ENCODE peak calls at places on chromosomes 3 and 15, in six cellular contexts. One of them, this sample, is unnamed.

GRCh38 chr15:71743861-71744382 is 66.4 kb upstream of the NR2E3 start:
- DNase-seq in adrenal gland: peak; percentile 67
- DNase-seq in GM06990: no peak
- DNase-seq in NB4: peak; percentile 45
- DNase-seq in A549: peak; percentile 73
- DNase-seq in cardiac muscle cell: peak; percentile 70
- DNase-seq in this sample: no peak

GRCh38 chr3:184353546-184353941 is 7.9 kb downstream of the CLCN2 start:
- DNase-seq in adrenal gland: no peak
- DNase-seq in GM06990: no peak
- DNase-seq in NB4: no peak
- DNase-seq in A549: no peak
- DNase-seq in cardiac muscle cell: no peak
- DNase-seq in this sample: no peak

GRCh38 chr3:150081084-150081483 is 110.4 kb upstream of the PFN2 start:
- DNase-seq in adrenal gland: no peak
- DNase-seq in GM06990: no peak
- DNase-seq in NB4: no peak
- DNase-seq in A549: no peak
- DNase-seq in cardiac muscle cell: no peak
- DNase-seq in this sample: no peak

GRCh38 chr3:131221731-131222130 is 159.8 kb upstream of the NUDT16 start:
- DNase-seq in adrenal gland: no peak
- DNase-seq in GM06990: no peak
- DNase-seq in NB4: no peak
- DNase-seq in A549: peak; percentile 3
- DNase-seq in cardiac muscle cell: no peak
- DNase-seq in this sample: no peak

GRCh38 chr3:46091971-46092703 is 64.9 kb upstream of the XCR1 start:
- DNase-seq in adrenal gland: no peak
- DNase-seq in GM06990: no peak
- DNase-seq in NB4: peak; percentile 86
- DNase-seq in A549: no peak
- DNase-seq in cardiac muscle cell: no peak
- DNase-seq in this sample: no peak

GRCh38 chr3:38461086-38461390 is 7.3 kb downstream of the ACVR2B start:
- DNase-seq in adrenal gland: no peak
- DNase-seq in GM06990: no peak
- DNase-seq in NB4: no peak
- DNase-seq in A549: no peak
- DNase-seq in cardiac muscle cell: no peak
- DNase-seq in this sample: no peak

GRCh38 chr15:80780416-80781221 is 1.4 kb downstream of the CEMIP start:
- DNase-seq in adrenal gland: peak; percentile 34
- DNase-seq in GM06990: no peak
- DNase-seq in NB4: no peak
- DNase-seq in A549: peak; percentile 41
- DNase-seq in cardiac muscle cell: peak; percentile 89
- DNase-seq in this sample: no peak

GRCh38 chr3:12139111-12139511 is 19.6 kb downstream of the TIMP4 start:
- DNase-seq in adrenal gland: peak; percentile 18
- DNase-seq in GM06990: no peak
- DNase-seq in NB4: peak; percentile 78
- DNase-seq in A549: peak; percentile 68
- DNase-seq in cardiac muscle cell: peak; percentile 59
- DNase-seq in this sample: no peak

GRCh38 chr3:10594915-10595314 is 89.5 kb upstream of the ATP2B2 start:
- DNase-seq in adrenal gland: peak; percentile 74
- DNase-seq in GM06990: no peak
- DNase-seq in NB4: peak; percentile 87
- DNase-seq in A549: peak; percentile 56
- DNase-seq in cardiac muscle cell: peak; percentile 96
- DNase-seq in this sample: no peak

GRCh38 chr3:64359735-64360134 is 134.5 kb upstream of the PRICKLE2 start:
- DNase-seq in adrenal gland: no peak
- DNase-seq in GM06990: no peak
- DNase-seq in NB4: no peak
- DNase-seq in A549: no peak
- DNase-seq in cardiac muscle cell: no peak
- DNase-seq in this sample: no peak

GRCh38 chr3:99741588-99741987 is 76.1 kb upstream of the CMSS1 start:
- DNase-seq in adrenal gland: no peak
- DNase-seq in GM06990: no peak
- DNase-seq in NB4: no peak
- DNase-seq in A549: no peak
- DNase-seq in cardiac muscle cell: no peak
- DNase-seq in this sample: no peak

GRCh38 chr15:88542342-88542733 is 4.1 kb downstream of the DET1 start:
- DNase-seq in adrenal gland: no peak
- DNase-seq in GM06990: no peak
- DNase-seq in NB4: no peak
- DNase-seq in A549: no peak
- DNase-seq in cardiac muscle cell: peak; percentile 72
- DNase-seq in this sample: no peak

GRCh38 chr3:156246939-156247725 is 126.8 kb downstream of the KCNAB1 start:
- DNase-seq in adrenal gland: no peak
- DNase-seq in GM06990: no peak
- DNase-seq in NB4: no peak
- DNase-seq in A549: no peak
- DNase-seq in cardiac muscle cell: no peak
- DNase-seq in this sample: no peak

GRCh38 chr3:49673131-49673714 is 928 bp upstream of the APEH start:
- DNase-seq in adrenal gland: no peak
- DNase-seq in GM06990: no peak
- DNase-seq in NB4: peak; percentile 67
- DNase-seq in A549: peak; percentile 43
- DNase-seq in cardiac muscle cell: peak; percentile 7
- DNase-seq in this sample: no peak

GRCh38 chr3:47533481-47533880 is 20.0 kb upstream of the ELP6 start:
- DNase-seq in adrenal gland: no peak
- DNase-seq in GM06990: no peak
- DNase-seq in NB4: no peak
- DNase-seq in A549: no peak
- DNase-seq in cardiac muscle cell: no peak
- DNase-seq in this sample: no peak

GRCh38 chr15:60809375-60809774 is 330.4 kb upstream of the ICE2 start:
- DNase-seq in adrenal gland: no peak
- DNase-seq in GM06990: no peak
- DNase-seq in NB4: no peak
- DNase-seq in A549: no peak
- DNase-seq in cardiac muscle cell: no peak
- DNase-seq in this sample: no peak

GRCh38 chr15:59553879-59554735 is 57.5 kb upstream of the GCNT3 start:
- DNase-seq in adrenal gland: no peak
- DNase-seq in GM06990: no peak
- DNase-seq in NB4: no peak
- DNase-seq in A549: peak; percentile 94
- DNase-seq in cardiac muscle cell: no peak
- DNase-seq in this sample: no peak

GRCh38 chr3:13214847-13215472 is 141.7 kb upstream of the IQSEC1 start:
- DNase-seq in adrenal gland: no peak
- DNase-seq in GM06990: no peak
- DNase-seq in NB4: no peak
- DNase-seq in A549: no peak
- DNase-seq in cardiac muscle cell: no peak
- DNase-seq in this sample: no peak

GRCh38 chr3:116267139-116267538 is 178.1 kb downstream of the LSAMP start:
- DNase-seq in adrenal gland: no peak
- DNase-seq in GM06990: no peak
- DNase-seq in NB4: no peak
- DNase-seq in A549: no peak
- DNase-seq in cardiac muscle cell: no peak
- DNase-seq in this sample: no peak

GRCh38 chr3:181711325-181712135 is at the start of gene SOX2:
- DNase-seq in adrenal gland: peak; percentile 49
- DNase-seq in GM06990: peak; percentile 88
- DNase-seq in NB4: peak; percentile 19
- DNase-seq in A549: peak; percentile 91
- DNase-seq in cardiac muscle cell: peak; percentile 86
- DNase-seq in this sample: no peak

GRCh38 chr3:60972599-60972998 is 278.7 kb downstream of the FHIT start:
- DNase-seq in adrenal gland: no peak
- DNase-seq in GM06990: no peak
- DNase-seq in NB4: no peak
- DNase-seq in A549: no peak
- DNase-seq in cardiac muscle cell: no peak
- DNase-seq in this sample: no peak

GRCh38 chr15:84937144-84937543 is 44.5 kb upstream of the PDE8A start:
- DNase-seq in adrenal gland: no peak
- DNase-seq in GM06990: no peak
- DNase-seq in NB4: peak; percentile 52
- DNase-seq in A549: no peak
- DNase-seq in cardiac muscle cell: no peak
- DNase-seq in this sample: no peak

GRCh38 chr3:176896640-176897039 is 300.6 kb downstream of the TBL1XR1 start:
- DNase-seq in adrenal gland: no peak
- DNase-seq in GM06990: no peak
- DNase-seq in NB4: no peak
- DNase-seq in A549: no peak
- DNase-seq in cardiac muscle cell: peak; percentile 31
- DNase-seq in this sample: no peak

GRCh38 chr3:11538581-11538980 is 105.1 kb downstream of the VGLL4 start:
- DNase-seq in adrenal gland: no peak
- DNase-seq in GM06990: no peak
- DNase-seq in NB4: no peak
- DNase-seq in A549: no peak
- DNase-seq in cardiac muscle cell: no peak
- DNase-seq in this sample: no peak

GRCh38 chr15:84079885-84080777 is 155.4 kb upstream of the GOLGA6L4 start:
- DNase-seq in adrenal gland: peak; percentile 2
- DNase-seq in GM06990: peak; percentile 63
- DNase-seq in NB4: no peak
- DNase-seq in A549: peak; percentile 13
- DNase-seq in cardiac muscle cell: peak; percentile 70
- DNase-seq in this sample: no peak

GRCh38 chr15:36791849-36792618 is 212.6 kb downstream of the CDIN1 start:
- DNase-seq in adrenal gland: no peak
- DNase-seq in GM06990: no peak
- DNase-seq in NB4: no peak
- DNase-seq in A549: no peak
- DNase-seq in cardiac muscle cell: peak; percentile 77
- DNase-seq in this sample: no peak

GRCh38 chr15:99414755-99415731 is 150.7 kb upstream of the MEF2A start:
- DNase-seq in adrenal gland: no peak
- DNase-seq in GM06990: no peak
- DNase-seq in NB4: no peak
- DNase-seq in A549: no peak
- DNase-seq in cardiac muscle cell: no peak
- DNase-seq in this sample: no peak

GRCh38 chr3:118734664-118735063 is 300.0 kb downstream of the IGSF11 start:
- DNase-seq in adrenal gland: no peak
- DNase-seq in GM06990: no peak
- DNase-seq in NB4: no peak
- DNase-seq in A549: no peak
- DNase-seq in cardiac muscle cell: no peak
- DNase-seq in this sample: no peak

GRCh38 chr3:143648708-143649107 is 199.6 kb downstream of the SLC9A9 start:
- DNase-seq in adrenal gland: no peak
- DNase-seq in GM06990: no peak
- DNase-seq in NB4: peak; percentile 14
- DNase-seq in A549: peak; percentile 29
- DNase-seq in cardiac muscle cell: peak; percentile 3
- DNase-seq in this sample: no peak
- TF ChIP-seq CTCF in adrenal gland: no peak
- TF ChIP-seq CTCF in GM06990: peak; percentile 29
- TF ChIP-seq CTCF in NB4: peak; percentile 52
- TF ChIP-seq CTCF in A549: no peak
- TF ChIP-seq CTCF in cardiac muscle cell: peak; percentile 28
- TF ChIP-seq CTCF in this sample: no peak

DNA sequence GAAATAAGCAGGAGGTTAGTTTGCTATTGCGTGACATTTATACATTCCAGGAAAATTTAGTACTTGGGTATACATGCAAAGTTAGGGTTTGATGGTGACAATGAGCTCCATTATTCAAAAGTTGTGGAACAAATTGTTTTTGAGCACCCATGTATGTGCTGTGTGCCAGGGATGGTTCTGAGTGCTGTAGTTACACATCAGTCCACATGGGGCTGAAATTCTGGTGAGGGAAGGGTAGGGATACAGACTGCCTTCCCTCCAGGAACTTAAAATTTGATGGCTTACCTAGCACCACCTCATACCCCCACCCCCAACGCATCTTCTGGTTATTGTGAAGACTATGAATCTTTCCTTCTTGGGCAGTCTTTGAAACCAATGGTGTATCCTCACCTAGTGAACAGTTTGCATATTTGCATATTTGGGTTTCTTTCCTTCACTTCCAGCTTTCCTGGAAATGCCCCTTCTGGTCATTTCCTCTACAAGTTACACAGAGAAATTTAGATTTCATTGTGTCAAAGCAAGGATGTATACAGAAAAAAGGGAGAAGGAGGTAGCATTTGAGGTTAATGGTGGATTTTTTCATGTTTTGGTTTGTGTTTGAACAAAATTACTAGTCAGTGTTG is 222.0 kb upstream of the IL12A start:
- DNase-seq in adrenal gland: no peak
- DNase-seq in GM06990: no peak
- DNase-seq in NB4: no peak
- DNase-seq in A549: peak; percentile 69
- DNase-seq in cardiac muscle cell: peak; percentile 35
- DNase-seq in this sample: no peak
- TF ChIP-seq CTCF in adrenal gland: peak; percentile 34
- TF ChIP-seq CTCF in GM06990: peak; percentile 21
- TF ChIP-seq CTCF in NB4: no peak
- TF ChIP-seq CTCF in A549: peak; percentile 37
- TF ChIP-seq CTCF in cardiac muscle cell: peak; percentile 56
- TF ChIP-seq CTCF in this sample: peak; percentile 60

GRCh38 chr3:36700537-36701248 is 63.7 kb downstream of the DCLK3 start:
- DNase-seq in adrenal gland: peak; percentile 67
- DNase-seq in GM06990: no peak
- DNase-seq in NB4: peak; percentile 67
- DNase-seq in A549: peak; percentile 72
- DNase-seq in cardiac muscle cell: peak; percentile 79
- DNase-seq in this sample: no peak
- TF ChIP-seq CTCF in adrenal gland: peak; percentile 80
- TF ChIP-seq CTCF in GM06990: peak; percentile 91
- TF ChIP-seq CTCF in NB4: peak; percentile 82
- TF ChIP-seq CTCF in A549: peak; percentile 93
- TF ChIP-seq CTCF in cardiac muscle cell: peak; percentile 92
- TF ChIP-seq CTCF in this sample: peak; percentile 61

GRCh38 chr15:91264651-91265351 is 164.7 kb downstream of the SV2B start:
- DNase-seq in adrenal gland: peak; percentile 30
- DNase-seq in GM06990: no peak
- DNase-seq in NB4: peak; percentile 97
- DNase-seq in A549: no peak
- DNase-seq in cardiac muscle cell: no peak
- DNase-seq in this sample: no peak

GRCh38 chr15:91270747-91271146 is 170.7 kb downstream of the SV2B start:
- DNase-seq in adrenal gland: no peak
- DNase-seq in GM06990: no peak
- DNase-seq in NB4: no peak
- DNase-seq in A549: no peak
- DNase-seq in cardiac muscle cell: no peak
- DNase-seq in this sample: no peak

GRCh38 chr15:91265431-91265940 is 165.4 kb downstream of the SV2B start:
- DNase-seq in adrenal gland: peak; percentile 60
- DNase-seq in GM06990: no peak
- DNase-seq in NB4: peak; percentile 73
- DNase-seq in A549: no peak
- DNase-seq in cardiac muscle cell: no peak
- DNase-seq in this sample: no peak

GRCh38 chr15:91271565-91272153 is 171.6 kb downstream of the SV2B start:
- DNase-seq in adrenal gland: peak; percentile 64
- DNase-seq in GM06990: no peak
- DNase-seq in NB4: peak; percentile 81
- DNase-seq in A549: peak; percentile 76
- DNase-seq in cardiac muscle cell: peak; percentile 74
- DNase-seq in this sample: peak; percentile 56

GRCh38 chr15:91268510-91268909 is 168.5 kb downstream of the SV2B start:
- DNase-seq in adrenal gland: peak; percentile 15
- DNase-seq in GM06990: no peak
- DNase-seq in NB4: peak; percentile 46
- DNase-seq in A549: peak; percentile 49
- DNase-seq in cardiac muscle cell: no peak
- DNase-seq in this sample: no peak
- TF ChIP-seq CTCF in adrenal gland: peak; percentile 13
- TF ChIP-seq CTCF in GM06990: peak; percentile 37
- TF ChIP-seq CTCF in NB4: peak; percentile 48
- TF ChIP-seq CTCF in A549: peak; percentile 22
- TF ChIP-seq CTCF in cardiac muscle cell: peak; percentile 29
- TF ChIP-seq CTCF in this sample: peak; percentile 6

This sample was measured in CD14-positive monocyte.